ENCODE peak calls at places on chromosomes 6 and 20, in four cellular contexts. R is fibroblast of lung, I is astrocyte of the spinal cord, M is A549. P is an unnamed sample.

GRCh38 chr20:46308258-46309157 is at the start of gene CDH22:
- DNase-seq in R (peak; percentile 18), I (no peak), M (peak; percentile 80), P (peak; percentile 43)

GRCh38 chr20:45813006-45813340 is 529 bp downstream of the UBE2C start:
- DNase-seq in R (no peak), I (no peak), M (no peak), P (no peak)

GRCh38 chr6:11460837-11461661 is 76.5 kb upstream of the TMEM170B start:
- DNase-seq in R (no peak), I (no peak), M (no peak), P (no peak)

GRCh38 chr6:128111096-128111495 is 210.2 kb upstream of the THEMIS start:
- DNase-seq in R (peak; percentile 35), I (peak; percentile 25), M (no peak), P (peak; percentile 31)

GRCh38 chr20:10023911-10024310 is 10.9 kb upstream of the ANKEF1 start:
- DNase-seq in R (peak; percentile 3), I (no peak), M (no peak), P (no peak)

GRCh38 chr6:33217246-33217645 is 8.9 kb downstream of the RING1 start:
- DNase-seq in R (no peak), I (no peak), M (no peak), P (no peak)

GRCh38 chr6:83221886-83222479 is 28.8 kb downstream of the RWDD2A start:
- DNase-seq in R (peak; percentile 43), I (peak; percentile 61), M (no peak), P (peak; percentile 73)

GRCh38 chr20:60583741-60584140 is 625.5 kb downstream of the CDH26 start:
- DNase-seq in R (peak; percentile 7), I (no peak), M (no peak), P (no peak)

GRCh38 chr6:101630956-101631355 is 237.4 kb downstream of the GRIK2 start:
- DNase-seq in R (no peak), I (no peak), M (no peak), P (no peak)

GRCh38 chr6:108874470-108875160 is 26.4 kb downstream of the ARMC2 start:
- DNase-seq in R (peak; percentile 13), I (peak; percentile 31), M (no peak), P (peak; percentile 80)

GRCh38 chr6:28643017-28643740 is 117.5 kb downstream of the GPX5 start:
- DNase-seq in R (peak; percentile 81), I (peak; percentile 63), M (no peak), P (peak; percentile 68)

GRCh38 chr6:151958332-151958731 is 150.8 kb downstream of the ESR1 start:
- DNase-seq in R (peak; percentile 59), I (peak; percentile 62), M (no peak), P (peak; percentile 80)

GRCh38 chr20:32465092-32465900 is 107.2 kb downstream of the ASXL1 start:
- DNase-seq in R (peak; percentile 87), I (peak; percentile 83), M (peak; percentile 53), P (peak; percentile 85)

GRCh38 chr6:130029163-130029562 is 10.8 kb downstream of the L3MBTL3 start:
- DNase-seq in R (no peak), I (no peak), M (no peak), P (no peak)

GRCh38 chr6:30685157-30685976 is 1.1 kb downstream of the PPP1R18 start:
- DNase-seq in R (no peak), I (peak; percentile 18), M (no peak), P (peak; percentile 37)
- TF ChIP-seq CTCF in R (no peak), I (peak; percentile 42), M (no peak), P (peak; percentile 32)

GRCh38 chr6:139376054-139376355 is 1.6 kb upstream of the CITED2 start:
- DNase-seq in R (peak; percentile 66), I (no peak), M (no peak), P (no peak)

GRCh38 chr6:139378226-139378625 is 3.8 kb upstream of the CITED2 start:
- DNase-seq in R (no peak), I (no peak), M (no peak), P (no peak)

GRCh38 chr6:139374357-139375238 is at the start of gene CITED2:
- DNase-seq in R (peak; percentile 94), I (peak; percentile 98), M (peak; percentile 49), P (peak; percentile 98)

GRCh38 chr6:139375239-139376053 is 998 bp upstream of the CITED2 start:
- DNase-seq in R (peak; percentile 98), I (peak; percentile 98), M (peak; percentile 64), P (peak; percentile 99)

DNA sequence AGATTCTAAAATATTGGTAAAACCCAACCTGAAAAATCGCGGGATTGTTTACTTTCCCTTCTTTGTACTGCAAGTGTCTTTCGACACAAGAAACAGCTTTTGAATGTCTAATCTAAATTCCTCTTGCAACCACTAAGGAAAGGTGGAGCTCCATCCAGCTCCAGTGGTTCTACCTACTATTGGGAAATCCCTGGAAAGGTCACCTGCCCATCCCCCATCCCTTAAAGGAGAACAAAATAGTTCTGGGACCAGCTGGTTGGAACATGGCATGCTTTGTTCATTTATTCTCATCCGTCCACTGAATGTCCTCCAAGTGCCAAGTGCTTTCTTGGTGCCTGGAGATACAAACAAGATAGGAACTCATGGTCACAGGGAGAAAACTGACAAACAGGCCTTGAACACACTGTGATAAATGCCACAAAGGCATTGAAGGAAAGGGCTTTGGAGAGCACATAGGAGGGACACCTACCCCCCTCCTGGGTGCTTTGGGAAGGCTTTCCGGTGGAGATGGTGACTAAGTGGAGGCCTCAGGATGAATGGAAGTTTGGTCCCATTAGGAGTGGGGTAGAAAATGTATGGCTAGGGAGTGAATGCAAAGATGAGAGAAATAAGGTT is 2.3 kb upstream of the CITED2 start:
- DNase-seq in R (peak; percentile 68), I (peak; percentile 43), M (peak; percentile 8), P (peak; percentile 75)
- H3K4me3 ChIP-seq in R (no peak overlapping the region), I (no peak overlapping the region), M (peak overlapping the region; percentile 83), P (peak overlapping the region; percentile 99)

DNA sequence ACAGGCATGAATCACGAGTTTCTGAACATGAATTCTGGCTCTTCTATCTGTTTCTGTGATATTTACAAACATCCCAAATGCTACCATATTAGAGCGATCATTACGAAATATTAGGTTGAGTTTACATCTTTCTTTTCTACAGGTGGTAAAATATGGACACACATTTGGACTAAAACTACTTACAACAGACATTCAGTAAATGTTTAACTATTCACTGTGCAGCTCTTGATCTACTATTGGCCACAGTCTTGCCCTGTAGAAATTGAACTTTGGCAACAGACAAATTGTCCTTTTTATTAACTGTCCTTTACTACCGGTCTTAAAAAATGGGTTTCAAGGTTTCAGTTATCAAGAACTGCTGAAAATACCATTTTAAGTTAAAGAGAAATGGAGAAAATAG is 26.5 kb upstream of the MTRF1L start:
- DNase-seq in R (no peak), I (no peak), M (no peak), P (no peak)
- TF ChIP-seq CTCF in R (no peak), I (no peak), M (no peak), P (no peak)

DNA sequence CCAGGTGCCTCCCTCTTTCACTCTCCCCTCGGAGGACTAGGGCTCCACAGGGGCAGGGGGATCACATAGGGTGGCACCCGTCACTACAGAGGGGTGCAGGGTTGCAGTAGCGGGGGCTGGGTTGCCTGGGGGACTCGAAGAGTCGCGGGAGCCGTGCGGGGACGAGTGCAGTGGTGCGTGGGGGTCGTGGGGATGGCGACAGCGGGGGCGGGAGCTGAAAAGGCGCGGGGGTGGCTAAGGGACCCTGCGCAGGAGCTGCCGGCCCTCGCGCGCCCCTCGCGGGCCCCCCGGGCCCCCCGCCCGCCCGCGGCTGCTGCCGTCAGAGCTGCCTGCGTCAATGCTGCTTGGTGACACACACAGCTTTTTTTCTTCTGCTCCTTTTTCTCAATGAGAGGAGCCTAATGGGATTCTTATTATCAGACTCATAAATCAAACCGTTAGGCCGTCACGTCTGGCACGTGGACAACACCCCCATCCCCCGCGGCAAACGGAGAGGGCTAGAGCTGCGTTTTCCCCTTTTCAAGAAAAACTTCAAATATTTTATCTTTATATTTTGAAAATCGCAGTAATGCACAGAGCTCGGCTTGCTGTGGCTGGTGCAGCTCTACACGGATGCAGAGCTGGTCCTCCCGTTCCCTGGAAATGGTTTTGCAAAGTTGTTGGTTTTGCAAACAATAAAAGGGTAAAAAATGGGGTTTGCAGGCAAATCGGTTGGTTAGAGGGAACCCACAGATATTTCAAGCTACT is 161.6 kb downstream of the TBXT start:
- DNase-seq in R (peak; percentile 88), I (peak; percentile 89), M (peak; percentile 67), P (peak; percentile 91)
- H3K4me3 ChIP-seq in R (peak overlapping the region; percentile 37), I (peak overlapping the region; percentile 36), M (peak overlapping the region; percentile 29), P (peak overlapping the region; percentile 51)

P was measured in fibroblast of pulmonary artery.